ENCODE peak calls at places on chromosomes 16 and 17, in four cellular contexts. A is AG08395, Y is psoas muscle, B is body of pancreas. M is an unnamed sample.

GRCh38 chr17:51346218-51346982 is 86.1 kb downstream of the UTP18 start:
- DNase-seq in A (no peak), B (no peak), Y (no peak), M (no peak)

GRCh38 chr16:74652249-74652648 is 14.4 kb downstream of the RFWD3 start:
- DNase-seq in B (no peak), A (no peak), Y (no peak), M (no peak)

GRCh38 chr16:24357511-24357910 is 101.4 kb downstream of the CACNG3 start:
- DNase-seq in Y (no peak), A (no peak), B (no peak), M (no peak)

GRCh38 chr16:68146583-68146982 is 61.4 kb downstream of the NFATC3 start:
- DNase-seq in A (peak; percentile 28), Y (no peak), B (peak; percentile 7), M (no peak)

GRCh38 chr17:79851461-79851817 is 12.2 kb upstream of the CBX4 start:
- DNase-seq in A (no peak), Y (no peak), B (peak; percentile 76), M (no peak)

GRCh38 chr16:3468501-3468900 is 25.0 kb downstream of the NAA60 start:
- DNase-seq in Y (no peak), B (no peak), A (no peak), M (no peak)

GRCh38 chr16:82715833-82716232 is 89.1 kb downstream of the CDH13 start:
- DNase-seq in A (peak; percentile 24), B (no peak), Y (peak; percentile 85), M (no peak)

GRCh38 chr17:36127199-36127881 is 23.7 kb downstream of the CCL4 start:
- DNase-seq in Y (no peak), B (no peak), A (no peak), M (no peak)

GRCh38 chr16:4370570-4371480 is 823 bp upstream of the VASN start:
- DNase-seq in Y (peak; percentile 85), B (peak; percentile 65), A (peak; percentile 86), M (peak; percentile 91)

GRCh38 chr17:37714897-37715296 is 30.0 kb downstream of the HNF1B start:
- DNase-seq in Y (no peak), A (no peak), B (no peak), M (no peak)

GRCh38 chr16:48498761-48499600 is 111.0 kb downstream of the N4BP1 start:
- DNase-seq in B (peak; percentile 61), Y (no peak), A (no peak), M (peak; percentile 23)

GRCh38 chr17:71872843-71873242 is 248.0 kb upstream of the SOX9 start:
- DNase-seq in B (no peak), Y (no peak), A (no peak), M (no peak)

GRCh38 chr16:81280393-81280792 is 34.4 kb upstream of the GAN start:
- DNase-seq in B (no peak), A (no peak), Y (no peak), M (no peak)

GRCh38 chr16:626787-627457 is 3.9 kb upstream of the WFIKKN1 start:
- DNase-seq in A (peak; percentile 98), B (no peak), Y (peak; percentile 80), M (no peak)

GRCh38 chr16:84953051-84953746 is 58.1 kb downstream of the ZDHHC7 start:
- DNase-seq in Y (no peak), B (no peak), A (no peak), M (no peak)

GRCh38 chr17:602436-602835 is 112.2 kb downstream of the VPS53 start:
- DNase-seq in A (no peak), Y (no peak), B (no peak), M (no peak)

GRCh38 chr17:57097832-57098421 is 12.9 kb downstream of the AKAP1 start:
- DNase-seq in Y (peak; percentile 62), B (peak; percentile 45), A (peak; percentile 90), M (peak; percentile 62)

GRCh38 chr16:50878966-50879615 is 137.2 kb downstream of the CYLD start:
- DNase-seq in A (no peak), B (no peak), Y (no peak), M (no peak)

GRCh38 chr17:16974569-16975265 is 2.8 kb upstream of the TNFRSF13B start:
- DNase-seq in A (no peak), Y (no peak), B (no peak), M (no peak)